ENCODE peak calls at places on chromosome 11, in six cellular contexts. One of them, this sample, is unnamed.

GRCh38 chr11:12540075-12540685 is 134.0 kb upstream of the TEAD1 start:
- DNase-seq in upper lobe of left lung: no peak
- DNase-seq in MM.1S: no peak
- DNase-seq in DND-41: no peak
- DNase-seq in uterus: no peak
- DNase-seq in neural crest cell: no peak
- DNase-seq in this sample: no peak

GRCh38 chr11:122210378-122210995 is 94.5 kb upstream of the BLID start:
- DNase-seq in upper lobe of left lung: no peak
- DNase-seq in MM.1S: no peak
- DNase-seq in DND-41: no peak
- DNase-seq in uterus: no peak
- DNase-seq in neural crest cell: no peak
- DNase-seq in this sample: no peak

GRCh38 chr11:102269927-102270326 is 47.4 kb upstream of the BIRC3 start:
- DNase-seq in upper lobe of left lung: no peak
- DNase-seq in MM.1S: no peak
- DNase-seq in DND-41: no peak
- DNase-seq in uterus: no peak
- DNase-seq in neural crest cell: no peak
- DNase-seq in this sample: no peak

GRCh38 chr11:105757107-105757506 is 147.2 kb downstream of the GRIA4 start:
- DNase-seq in upper lobe of left lung: no peak
- DNase-seq in MM.1S: no peak
- DNase-seq in DND-41: no peak
- DNase-seq in uterus: no peak
- DNase-seq in neural crest cell: no peak
- DNase-seq in this sample: no peak

GRCh38 chr11:126456089-126456488 is 100.6 kb downstream of the ST3GAL4 start:
- DNase-seq in upper lobe of left lung: peak; percentile 56
- DNase-seq in MM.1S: no peak
- DNase-seq in DND-41: no peak
- DNase-seq in uterus: no peak
- DNase-seq in neural crest cell: no peak
- DNase-seq in this sample: no peak

GRCh38 chr11:36164522-36165250 is 124.5 kb downstream of the COMMD9 start:
- DNase-seq in upper lobe of left lung: no peak
- DNase-seq in MM.1S: no peak
- DNase-seq in DND-41: no peak
- DNase-seq in uterus: no peak
- DNase-seq in neural crest cell: no peak
- DNase-seq in this sample: no peak

GRCh38 chr11:17651681-17652080 is 67.7 kb upstream of the MYOD1 start:
- DNase-seq in upper lobe of left lung: no peak
- DNase-seq in MM.1S: no peak
- DNase-seq in DND-41: no peak
- DNase-seq in uterus: no peak
- DNase-seq in neural crest cell: no peak
- DNase-seq in this sample: no peak

GRCh38 chr11:64000026-64000739 is 13.9 kb downstream of the OTUB1 start:
- DNase-seq in upper lobe of left lung: peak; percentile 95
- DNase-seq in MM.1S: peak; percentile 47
- DNase-seq in DND-41: no peak
- DNase-seq in uterus: peak; percentile 74
- DNase-seq in neural crest cell: peak; percentile 74
- DNase-seq in this sample: no peak

GRCh38 chr11:11620251-11620965 is 1.4 kb downstream of the GALNT18 start:
- DNase-seq in upper lobe of left lung: peak; percentile 88
- DNase-seq in MM.1S: no peak
- DNase-seq in DND-41: no peak
- DNase-seq in uterus: peak; percentile 48
- DNase-seq in neural crest cell: peak; percentile 38
- DNase-seq in this sample: no peak

GRCh38 chr11:132095230-132096165 is 725.1 kb downstream of the NTM start:
- DNase-seq in upper lobe of left lung: no peak
- DNase-seq in MM.1S: no peak
- DNase-seq in DND-41: no peak
- DNase-seq in uterus: no peak
- DNase-seq in neural crest cell: no peak
- DNase-seq in this sample: no peak

GRCh38 chr11:43892851-43893250 is 12.2 kb downstream of the ALKBH3 start:
- DNase-seq in upper lobe of left lung: no peak
- DNase-seq in MM.1S: no peak
- DNase-seq in DND-41: no peak
- DNase-seq in uterus: no peak
- DNase-seq in neural crest cell: no peak
- DNase-seq in this sample: no peak

GRCh38 chr11:134589155-134589554 is 177.1 kb upstream of the B3GAT1 start:
- DNase-seq in upper lobe of left lung: no peak
- DNase-seq in MM.1S: no peak
- DNase-seq in DND-41: peak; percentile 11
- DNase-seq in uterus: no peak
- DNase-seq in neural crest cell: no peak
- DNase-seq in this sample: no peak

GRCh38 chr11:1866776-1867175 is 13.9 kb downstream of the LSP1 start:
- DNase-seq in upper lobe of left lung: peak; percentile 72
- DNase-seq in MM.1S: no peak
- DNase-seq in DND-41: no peak
- DNase-seq in uterus: no peak
- DNase-seq in neural crest cell: no peak
- DNase-seq in this sample: no peak

GRCh38 chr11:37963440-37963839 is 1365.4 kb upstream of the RAG2 start:
- DNase-seq in upper lobe of left lung: no peak
- DNase-seq in MM.1S: no peak
- DNase-seq in DND-41: no peak
- DNase-seq in uterus: no peak
- DNase-seq in neural crest cell: no peak
- DNase-seq in this sample: no peak

GRCh38 chr11:112113539-112114457 is 27.1 kb downstream of the SDHD start:
- DNase-seq in upper lobe of left lung: no peak
- DNase-seq in MM.1S: peak; percentile 47
- DNase-seq in DND-41: no peak
- DNase-seq in uterus: no peak
- DNase-seq in neural crest cell: no peak
- DNase-seq in this sample: no peak

GRCh38 chr11:48055292-48056132 is 75.2 kb downstream of the PTPRJ start:
- DNase-seq in upper lobe of left lung: no peak
- DNase-seq in MM.1S: no peak
- DNase-seq in DND-41: peak; percentile 72
- DNase-seq in uterus: no peak
- DNase-seq in neural crest cell: no peak
- DNase-seq in this sample: no peak

GRCh38 chr11:46281374-46281831 is 3.9 kb downstream of the CREB3L1 start:
- DNase-seq in upper lobe of left lung: no peak
- DNase-seq in MM.1S: no peak
- DNase-seq in DND-41: peak; percentile 76
- DNase-seq in uterus: peak; percentile 61
- DNase-seq in neural crest cell: no peak
- DNase-seq in this sample: no peak

GRCh38 chr11:102577723-102578122 is 47.2 kb upstream of the MMP7 start:
- DNase-seq in upper lobe of left lung: no peak
- DNase-seq in MM.1S: no peak
- DNase-seq in DND-41: no peak
- DNase-seq in uterus: no peak
- DNase-seq in neural crest cell: no peak
- DNase-seq in this sample: no peak

GRCh38 chr11:107691003-107691402 is 20.9 kb downstream of the SLN start:
- DNase-seq in upper lobe of left lung: no peak
- DNase-seq in MM.1S: no peak
- DNase-seq in DND-41: no peak
- DNase-seq in uterus: no peak
- DNase-seq in neural crest cell: no peak
- DNase-seq in this sample: no peak

GRCh38 chr11:9269492-9270030 is 4.4 kb upstream of the DENND5A start:
- DNase-seq in upper lobe of left lung: no peak
- DNase-seq in MM.1S: no peak
- DNase-seq in DND-41: no peak
- DNase-seq in uterus: no peak
- DNase-seq in neural crest cell: no peak
- DNase-seq in this sample: peak; percentile 36

DNA sequence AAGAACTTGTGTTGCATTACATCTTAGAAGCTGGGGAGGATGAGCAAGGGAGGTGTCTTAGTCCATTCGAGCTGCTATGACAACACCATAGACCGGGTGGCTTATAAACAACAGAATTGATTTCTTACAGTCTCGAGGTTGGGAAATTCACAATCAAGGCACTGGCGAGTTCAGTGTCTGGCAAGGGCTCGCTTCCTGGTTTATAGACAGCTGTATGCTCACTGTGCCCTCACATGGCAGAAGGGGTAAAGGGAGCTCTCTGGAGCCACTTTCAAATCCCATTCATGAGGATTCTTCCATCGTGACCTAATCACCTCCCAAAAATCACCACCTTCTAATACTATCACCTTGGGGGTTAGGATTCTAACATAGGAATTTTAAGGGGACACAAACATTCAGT is 150.0 kb upstream of the NECTIN1 start:
- DNase-seq in upper lobe of left lung: no peak
- DNase-seq in MM.1S: no peak
- DNase-seq in DND-41: no peak
- DNase-seq in uterus: no peak
- DNase-seq in neural crest cell: no peak
- DNase-seq in this sample: no peak
- TF ChIP-seq CTCF in upper lobe of left lung: no peak
- TF ChIP-seq CTCF in MM.1S: no peak
- TF ChIP-seq CTCF in DND-41: no peak
- TF ChIP-seq CTCF in uterus: no peak
- TF ChIP-seq CTCF in neural crest cell: no peak
- TF ChIP-seq CTCF in this sample: no peak

DNA sequence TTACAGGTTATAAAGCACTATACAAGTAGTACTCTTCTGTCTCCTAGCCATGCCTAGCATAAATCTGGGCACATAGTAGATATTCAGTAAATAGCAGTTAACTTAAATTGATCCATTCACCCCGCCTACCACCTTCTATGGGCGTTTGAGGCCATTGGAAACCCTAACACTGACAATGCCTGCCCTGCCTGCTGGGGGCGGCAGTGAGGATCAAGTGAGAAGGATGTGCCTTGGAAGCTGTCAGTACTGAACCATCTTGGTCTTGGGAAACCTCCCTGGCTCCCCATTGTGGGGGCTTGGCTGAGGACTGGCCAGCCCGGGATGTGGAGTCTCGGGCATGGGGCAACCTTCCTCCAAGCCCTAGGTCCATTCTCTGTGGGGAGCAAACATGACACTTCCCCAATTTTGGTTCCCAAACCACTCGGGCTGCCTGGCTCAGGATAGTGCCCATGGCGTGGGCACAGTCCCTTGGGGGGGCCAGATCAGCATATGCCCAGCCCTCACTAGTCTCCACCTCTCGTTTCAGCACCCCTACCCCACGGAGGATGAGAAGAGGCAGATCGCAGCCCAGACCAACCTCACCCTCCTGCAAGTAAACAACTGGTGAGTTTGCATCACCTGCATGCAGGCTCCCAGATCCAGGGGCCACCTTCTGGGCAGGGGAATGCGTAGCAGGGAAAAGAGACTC is 67.4 kb downstream of the FEZ1 start:
- DNase-seq in upper lobe of left lung: no peak
- DNase-seq in MM.1S: no peak
- DNase-seq in DND-41: no peak
- DNase-seq in uterus: no peak
- DNase-seq in neural crest cell: no peak
- DNase-seq in this sample: no peak
- TF ChIP-seq CTCF in upper lobe of left lung: no peak
- TF ChIP-seq CTCF in MM.1S: no peak
- TF ChIP-seq CTCF in DND-41: peak; percentile 26
- TF ChIP-seq CTCF in uterus: no peak
- TF ChIP-seq CTCF in neural crest cell: no peak
- TF ChIP-seq CTCF in this sample: no peak

DNA sequence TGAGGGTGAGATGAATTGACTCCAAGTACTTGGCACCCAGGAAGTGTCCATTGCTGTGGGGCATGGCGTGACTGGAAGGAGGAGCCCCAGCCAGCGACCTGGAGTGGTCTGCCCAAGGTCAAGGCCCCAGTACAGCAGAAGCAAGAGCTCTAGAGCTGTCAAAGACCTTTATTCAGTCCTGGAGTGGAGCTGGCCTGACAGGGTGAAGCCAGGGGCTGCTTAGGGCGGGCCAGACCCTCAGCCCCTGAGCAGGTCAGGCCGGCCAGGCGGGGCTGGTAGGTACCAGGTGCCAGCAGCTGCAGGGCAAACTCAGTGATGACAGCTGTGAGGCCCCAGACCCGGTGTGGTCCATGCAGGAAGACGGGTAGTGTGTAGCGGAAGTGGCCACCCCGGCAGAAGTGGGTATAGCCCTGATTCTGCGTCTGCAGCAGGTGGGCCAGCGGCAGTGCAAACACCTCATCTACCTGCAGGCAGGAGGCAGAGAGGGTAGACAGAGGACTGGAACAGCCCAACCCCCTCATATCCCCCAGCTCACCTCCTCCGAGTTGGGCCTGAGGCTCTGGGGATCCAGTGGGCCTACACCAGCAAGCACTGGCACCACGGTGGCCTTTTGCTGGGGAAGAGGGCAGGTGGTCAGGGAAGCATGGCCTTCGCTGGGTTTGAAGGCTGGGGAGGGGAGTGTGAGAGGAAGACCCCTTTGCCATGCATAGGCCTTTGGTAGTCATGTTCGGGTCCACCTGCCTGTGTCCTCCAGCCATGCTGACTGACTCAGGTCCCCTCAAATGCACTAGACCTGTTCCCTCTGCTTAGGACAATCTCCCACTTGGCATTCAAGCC is 1.7 kb downstream of the NUDT8 start:
- DNase-seq in upper lobe of left lung: peak; percentile 57
- DNase-seq in MM.1S: no peak
- DNase-seq in DND-41: no peak
- DNase-seq in uterus: peak; percentile 16
- DNase-seq in neural crest cell: no peak
- DNase-seq in this sample: peak; percentile 83
- TF ChIP-seq CTCF in upper lobe of left lung: no peak
- TF ChIP-seq CTCF in MM.1S: no peak
- TF ChIP-seq CTCF in DND-41: no peak
- TF ChIP-seq CTCF in uterus: no peak
- TF ChIP-seq CTCF in neural crest cell: no peak
- TF ChIP-seq CTCF in this sample: no peak

GRCh38 chr11:58968251-58968711 is 29.0 kb downstream of the GLYATL1 start:
- DNase-seq in upper lobe of left lung: peak; percentile 66
- DNase-seq in MM.1S: no peak
- DNase-seq in DND-41: no peak
- DNase-seq in uterus: no peak
- DNase-seq in neural crest cell: no peak
- DNase-seq in this sample: no peak

GRCh38 chr11:58965246-58965985 is 26.1 kb downstream of the GLYATL1 start:
- DNase-seq in upper lobe of left lung: no peak
- DNase-seq in MM.1S: no peak
- DNase-seq in DND-41: no peak
- DNase-seq in uterus: no peak
- DNase-seq in neural crest cell: no peak
- DNase-seq in this sample: no peak

GRCh38 chr11:58957922-58958321 is 18.6 kb downstream of the GLYATL1 start:
- DNase-seq in upper lobe of left lung: no peak
- DNase-seq in MM.1S: peak; percentile 63
- DNase-seq in DND-41: no peak
- DNase-seq in uterus: no peak
- DNase-seq in neural crest cell: no peak
- DNase-seq in this sample: no peak

GRCh38 chr11:58958500-58958899 is 19.2 kb downstream of the GLYATL1 start:
- DNase-seq in upper lobe of left lung: no peak
- DNase-seq in MM.1S: peak; percentile 61
- DNase-seq in DND-41: peak; percentile 34
- DNase-seq in uterus: no peak
- DNase-seq in neural crest cell: no peak
- DNase-seq in this sample: no peak

GRCh38 chr11:58963551-58964075 is 24.3 kb downstream of the GLYATL1 start:
- DNase-seq in upper lobe of left lung: peak; percentile 9
- DNase-seq in MM.1S: no peak
- DNase-seq in DND-41: no peak
- DNase-seq in uterus: no peak
- DNase-seq in neural crest cell: no peak
- DNase-seq in this sample: no peak
- TF ChIP-seq CTCF in upper lobe of left lung: no peak
- TF ChIP-seq CTCF in MM.1S: no peak
- TF ChIP-seq CTCF in DND-41: no peak
- TF ChIP-seq CTCF in uterus: no peak
- TF ChIP-seq CTCF in neural crest cell: no peak
- TF ChIP-seq CTCF in this sample: no peak

This sample was measured in chondrocyte.